ENCODE peak calls at places on chromosomes 2 and 18, in six cellular contexts. O, V, C, Z, F and N are unnamed samples.

GRCh38 chr2:10514287-10514686 is 66.2 kb upstream of the ODC1 start:
- DNase-seq in Z (no peak), V (no peak), O (no peak), F (no peak), C (no peak), N (peak)

GRCh38 chr2:240601061-240601830 is 14.7 kb downstream of the CAPN10 start:
- DNase-seq in C (no peak), Z (no peak), V (no peak), F (no peak), O (no peak), N (peak)

GRCh38 chr18:22547807-22548561 is 130.3 kb upstream of the CTAGE1 start:
- DNase-seq in C (no peak), O (peak), F (no peak), V (no peak), Z (no peak), N (no peak)

GRCh38 chr2:23636412-23636811 is 251.4 kb downstream of the KLHL29 start:
- DNase-seq in V (no peak), Z (peak), F (no peak), O (peak), C (no peak), N (no peak)

GRCh38 chr2:55776966-55777365 is 83.3 kb upstream of the PNPT1 start:
- DNase-seq in F (no peak), C (no peak), V (no peak), O (no peak), Z (no peak), N (no peak)

GRCh38 chr2:189657867-189658266 is 3.4 kb upstream of the ASNSD1 start:
- DNase-seq in F (no peak), Z (no peak), V (no peak), O (peak), C (no peak), N (no peak)

GRCh38 chr2:106085441-106085911 is 108.6 kb downstream of the UXS1 start:
- DNase-seq in V (peak), O (no peak), C (no peak), F (no peak), Z (peak), N (no peak)

GRCh38 chr2:221104391-221104811 is 467.7 kb downstream of the EPHA4 start:
- DNase-seq in F (no peak), O (peak), C (no peak), V (no peak), Z (no peak), N (peak)

GRCh38 chr2:25098056-25098455 is 56.2 kb downstream of the EFR3B start:
- DNase-seq in Z (no peak), V (no peak), O (peak), C (no peak), F (no peak), N (no peak)

GRCh38 chr2:96875498-96876035 is 5.7 kb upstream of the SEMA4C start:
- DNase-seq in F (no peak), O (peak), V (no peak), Z (no peak), C (no peak), N (no peak)

GRCh38 chr2:205190528-205190927 is 491.8 kb upstream of the NRP2 start:
- DNase-seq in F (no peak), C (no peak), V (no peak), O (no peak), Z (no peak), N (no peak)

GRCh38 chr2:217444932-217445331 is 557.9 kb downstream of the TNS1 start:
- DNase-seq in Z (no peak), F (no peak), O (no peak), V (no peak), C (no peak), N (no peak)

GRCh38 chr2:39429738-39430137 is 7.3 kb downstream of the MAP4K3 start:
- DNase-seq in O (no peak), C (no peak), V (no peak), F (no peak), Z (no peak), N (no peak)

GRCh38 chr2:29323961-29324360 is 208.7 kb downstream of the CLIP4 start:
- DNase-seq in F (peak), Z (no peak), O (no peak), V (no peak), C (no peak), N (no peak)

GRCh38 chr2:233760043-233760442 is at the start of gene UGT1A1:
- DNase-seq in F (no peak), Z (no peak), V (no peak), C (no peak), O (no peak), N (no peak)

GRCh38 chr2:59034791-59035190 is 793.7 kb upstream of the FANCL start:
- DNase-seq in V (no peak), Z (peak), O (no peak), C (no peak), F (no peak), N (no peak)

GRCh38 chr18:52422985-52423601 is 83.1 kb downstream of the DCC start:
- DNase-seq in C (no peak), V (no peak), O (no peak), F (no peak), Z (no peak), N (no peak)

GRCh38 chr2:60677376-60677775 is 78.7 kb upstream of the PAPOLG start:
- DNase-seq in C (no peak), Z (no peak), V (no peak), F (no peak), O (no peak), N (no peak)

GRCh38 chr2:234026111-234026510 is 24.4 kb upstream of the SPP2 start:
- DNase-seq in V (no peak), C (no peak), O (no peak), Z (peak), F (peak), N (no peak)

GRCh38 chr2:211396815-211397214 is 840.4 kb downstream of the CPS1 start:
- DNase-seq in O (no peak), Z (no peak), F (no peak), V (no peak), C (no peak), N (no peak)

GRCh38 chr2:20034821-20035220 is 16.6 kb downstream of the LAPTM4A start:
- DNase-seq in Z (no peak), O (no peak), F (no peak), V (no peak), C (no peak), N (no peak)

GRCh38 chr2:10297950-10298349 is 4.8 kb upstream of the HPCAL1 start:
- DNase-seq in F (peak), O (peak), V (peak), C (no peak), Z (peak), N (no peak)

GRCh38 chr2:86704482-86704971 is 15.6 kb upstream of the RMND5A start:
- DNase-seq in F (peak), Z (peak), C (peak), V (no peak), O (no peak), N (no peak)

GRCh38 chr2:221241072-221241471 is 331.0 kb downstream of the EPHA4 start:
- DNase-seq in O (no peak), C (no peak), Z (no peak), F (no peak), V (no peak), N (no peak)

GRCh38 chr18:23701017-23701416 is 11.8 kb downstream of the LAMA3 start:
- DNase-seq in V (no peak), C (no peak), O (no peak), F (no peak), Z (no peak), N (no peak)

GRCh38 chr2:180222642-180223041 is 215.5 kb upstream of the CWC22 start:
- DNase-seq in Z (no peak), F (no peak), V (no peak), C (no peak), O (no peak), N (no peak)

GRCh38 chr2:23709311-23709710 is 217.6 kb downstream of the ATAD2B start:
- DNase-seq in F (no peak), C (no peak), O (no peak), Z (no peak), V (no peak), N (no peak)